ENCODE peak calls at places on chromosomes 2 and 18, in six cellular contexts. F is neuronal stem cell; H is heart left ventricle; G is stimulated activated CD8-positive, alpha-beta memory T cell treated with anti-CD3 and anti-CD28 coated beads, Interleukin-4, amount 100 ng/mL, for 1 hour; S is AG09319; T is GM12891. N is an unnamed sample.

GRCh38 chr2:133776936-133777587 is 208.8 kb upstream of the NCKAP5 start:
- DNase-seq in S (no peak), H (no peak), T (no peak), F (no peak), G (no peak), N (no peak)

GRCh38 chr18:34153711-34154110 is 71.0 kb downstream of the NOL4 start:
- DNase-seq in S (no peak), F (no peak), H (no peak), G (no peak), T (no peak), N (no peak)

GRCh38 chr2:106142683-106143082 is 51.4 kb downstream of the UXS1 start:
- DNase-seq in F (no peak), G (no peak), S (no peak), H (no peak), T (no peak), N (no peak)

GRCh38 chr2:138228101-138228500 is 263.8 kb downstream of the HNMT start:
- DNase-seq in F (no peak), S (no peak), H (no peak), G (no peak), T (no peak), N (no peak)

GRCh38 chr2:74147729-74148456 is at the start of gene BOLA3:
- DNase-seq in T (peak), S (peak), F (peak), G (peak), H (peak), N (peak)

GRCh38 chr2:178143481-178143880 is 31.2 kb downstream of the RBM45 start:
- DNase-seq in H (no peak), S (no peak), G (no peak), T (no peak), F (no peak), N (no peak)

GRCh38 chr2:83071352-83071751 is 1387.7 kb downstream of the SUCLG1 start:
- DNase-seq in T (no peak), S (no peak), H (no peak), G (no peak), F (no peak), N (no peak)

GRCh38 chr2:2933421-2933820 is 444.2 kb downstream of the EIPR1 start:
- DNase-seq in G (no peak), F (peak), H (no peak), S (no peak), T (no peak), N (no peak)

GRCh38 chr18:7619676-7620075 is 52.6 kb downstream of the PTPRM start:
- DNase-seq in T (no peak), G (no peak), H (no peak), F (no peak), S (no peak), N (no peak)

GRCh38 chr2:69083126-69083733 is 70.3 kb downstream of the ANTXR1 start:
- DNase-seq in G (no peak), S (no peak), T (no peak), H (no peak), F (no peak), N (no peak)

GRCh38 chr2:11872247-11872947 is 126.0 kb downstream of the LPIN1 start:
- DNase-seq in H (no peak), F (no peak), S (no peak), G (no peak), T (no peak), N (no peak)

N was measured in central memory CD8-positive, alpha-beta T cell.